ENCODE peak calls at places on chromosome 16, in eight cellular contexts. One of them, this sample, is unnamed.

GRCh38 chr16:75329933-75330332 is 78.5 kb upstream of the BCAR1 start:
- DNase-seq in esophagus squamous epithelium: no peak
- DNase-seq in colonic mucosa: no peak
- DNase-seq in GM23338: no peak
- DNase-seq in right lobe of liver: no peak
- DNase-seq in kidney epithelial cell: no peak
- DNase-seq in Peyer's patch: no peak
- DNase-seq in tibial artery: no peak
- DNase-seq in this sample: no peak

GRCh38 chr16:35798885-35799426 is 2339.5 kb downstream of the TP53TG3F start:
- DNase-seq in Peyer's patch: no peak
- DNase-seq in tibial artery: no peak
- DNase-seq in GM23338: no peak
- DNase-seq in colonic mucosa: no peak
- DNase-seq in right lobe of liver: no peak
- DNase-seq in kidney epithelial cell: no peak
- DNase-seq in esophagus squamous epithelium: no peak
- DNase-seq in this sample: no peak

GRCh38 chr16:10979717-10980601 is 35.6 kb downstream of the CLEC16A start:
- DNase-seq in right lobe of liver: peak
- DNase-seq in Peyer's patch: no peak
- DNase-seq in GM23338: peak
- DNase-seq in esophagus squamous epithelium: no peak
- DNase-seq in kidney epithelial cell: no peak
- DNase-seq in tibial artery: peak
- DNase-seq in colonic mucosa: peak
- DNase-seq in this sample: no peak

GRCh38 chr16:1810536-1810935 is 16.1 kb downstream of the HAGH start:
- DNase-seq in tibial artery: no peak
- DNase-seq in right lobe of liver: no peak
- DNase-seq in colonic mucosa: no peak
- DNase-seq in GM23338: no peak
- DNase-seq in kidney epithelial cell: no peak
- DNase-seq in esophagus squamous epithelium: no peak
- DNase-seq in Peyer's patch: no peak
- DNase-seq in this sample: no peak

GRCh38 chr16:53504665-53505064 is 1.7 kb upstream of the AKTIP start:
- DNase-seq in colonic mucosa: no peak
- DNase-seq in Peyer's patch: no peak
- DNase-seq in kidney epithelial cell: no peak
- DNase-seq in tibial artery: no peak
- DNase-seq in GM23338: no peak
- DNase-seq in right lobe of liver: no peak
- DNase-seq in esophagus squamous epithelium: no peak
- DNase-seq in this sample: peak

GRCh38 chr16:77660311-77660710 is 62.0 kb upstream of the NUDT7 start:
- DNase-seq in kidney epithelial cell: peak
- DNase-seq in right lobe of liver: no peak
- DNase-seq in tibial artery: no peak
- DNase-seq in esophagus squamous epithelium: no peak
- DNase-seq in GM23338: peak
- DNase-seq in colonic mucosa: no peak
- DNase-seq in Peyer's patch: no peak
- DNase-seq in this sample: peak

GRCh38 chr16:59683709-59684108 is 949.6 kb upstream of the GOT2 start:
- DNase-seq in Peyer's patch: no peak
- DNase-seq in GM23338: no peak
- DNase-seq in tibial artery: no peak
- DNase-seq in right lobe of liver: no peak
- DNase-seq in esophagus squamous epithelium: no peak
- DNase-seq in kidney epithelial cell: no peak
- DNase-seq in colonic mucosa: no peak
- DNase-seq in this sample: no peak

GRCh38 chr16:17053536-17054160 is 417.1 kb downstream of the XYLT1 start:
- DNase-seq in esophagus squamous epithelium: no peak
- DNase-seq in right lobe of liver: no peak
- DNase-seq in colonic mucosa: no peak
- DNase-seq in tibial artery: no peak
- DNase-seq in kidney epithelial cell: no peak
- DNase-seq in GM23338: peak
- DNase-seq in Peyer's patch: no peak
- DNase-seq in this sample: no peak

GRCh38 chr16:11211977-11212818 is 43.8 kb downstream of the SOCS1 start:
- DNase-seq in kidney epithelial cell: no peak
- DNase-seq in colonic mucosa: no peak
- DNase-seq in esophagus squamous epithelium: no peak
- DNase-seq in GM23338: no peak
- DNase-seq in Peyer's patch: no peak
- DNase-seq in tibial artery: no peak
- DNase-seq in right lobe of liver: no peak
- DNase-seq in this sample: no peak

DNA sequence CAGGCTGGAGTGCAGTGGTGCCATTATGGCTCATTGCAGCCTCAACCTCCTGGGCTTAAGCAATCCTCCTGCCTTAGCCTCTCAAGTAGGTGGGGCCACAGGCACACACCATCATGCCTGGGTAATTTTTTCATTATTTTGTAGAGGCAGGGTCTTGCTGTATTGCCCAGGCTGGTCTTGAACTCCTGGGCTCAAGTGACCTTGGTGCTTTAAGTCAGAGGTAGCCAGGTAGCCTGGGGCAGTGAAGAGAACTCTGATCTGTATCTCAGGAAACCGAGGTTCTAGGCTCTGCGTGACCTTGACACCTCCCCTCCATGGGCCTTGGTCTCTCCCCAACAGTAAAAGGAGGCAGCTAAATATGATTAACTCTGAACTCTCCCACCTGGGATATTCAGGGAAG is 3.4 kb downstream of the CTF1 start:
- DNase-seq in esophagus squamous epithelium: no peak
- DNase-seq in kidney epithelial cell: no peak
- DNase-seq in GM23338: no peak
- DNase-seq in colonic mucosa: no peak
- DNase-seq in tibial artery: no peak
- DNase-seq in Peyer's patch: no peak
- DNase-seq in right lobe of liver: no peak
- DNase-seq in this sample: no peak
- TF ChIP-seq CTCF in esophagus squamous epithelium: no peak
- TF ChIP-seq CTCF in kidney epithelial cell: no peak
- TF ChIP-seq CTCF in GM23338: no peak
- TF ChIP-seq CTCF in colonic mucosa: no peak
- TF ChIP-seq CTCF in tibial artery: no peak
- TF ChIP-seq CTCF in Peyer's patch: no peak
- TF ChIP-seq CTCF in right lobe of liver: no peak
- TF ChIP-seq CTCF in this sample: no peak

DNA sequence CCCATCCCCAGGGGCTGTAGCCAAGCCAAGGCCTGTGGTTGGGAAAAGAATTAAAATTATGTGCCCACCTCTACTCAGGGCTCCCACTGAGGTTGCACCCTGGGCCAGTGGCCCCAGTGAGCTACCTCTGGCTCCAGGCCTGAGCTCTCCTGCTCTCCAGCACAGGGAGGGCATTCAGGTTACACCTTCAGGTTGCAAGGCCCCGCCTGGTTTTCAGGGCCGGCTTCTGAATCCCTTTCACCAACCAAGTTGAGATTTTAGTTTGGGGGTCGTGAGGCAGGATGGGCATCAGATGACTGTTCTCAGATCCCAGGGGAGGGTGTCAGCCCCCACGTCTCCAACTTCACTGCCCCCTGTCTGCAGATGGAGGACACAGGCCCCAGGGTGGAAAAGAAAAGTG is 8.0 kb upstream of the KATNB1 start:
- DNase-seq in kidney epithelial cell: no peak
- DNase-seq in esophagus squamous epithelium: no peak
- DNase-seq in right lobe of liver: no peak
- DNase-seq in colonic mucosa: no peak
- DNase-seq in GM23338: no peak
- DNase-seq in tibial artery: no peak
- DNase-seq in Peyer's patch: no peak
- DNase-seq in this sample: no peak
- TF ChIP-seq CTCF in kidney epithelial cell: no peak
- TF ChIP-seq CTCF in esophagus squamous epithelium: no peak
- TF ChIP-seq CTCF in right lobe of liver: no peak
- TF ChIP-seq CTCF in colonic mucosa: no peak
- TF ChIP-seq CTCF in GM23338: peak
- TF ChIP-seq CTCF in tibial artery: no peak
- TF ChIP-seq CTCF in Peyer's patch: no peak
- TF ChIP-seq CTCF in this sample: peak

DNA sequence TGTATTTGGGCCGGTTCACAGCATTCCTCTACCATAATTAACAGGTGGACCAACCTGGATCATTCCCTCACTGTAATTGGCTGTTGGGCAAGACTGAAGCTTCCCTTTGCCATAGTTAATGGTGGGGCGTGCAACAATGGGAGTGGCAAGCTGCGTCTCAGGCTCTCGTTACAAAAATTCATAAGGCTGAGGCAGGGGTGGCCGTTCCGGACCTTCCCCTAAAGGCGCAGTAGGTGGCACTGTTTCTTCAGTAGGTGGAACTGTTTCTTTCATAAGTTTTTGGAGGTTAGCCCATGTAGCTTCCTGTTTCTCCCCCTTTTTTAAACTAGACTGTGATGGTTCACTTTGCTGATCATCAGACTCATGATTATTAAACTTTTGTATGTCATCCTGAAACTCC is 17.0 kb upstream of the TMC5 start:
- DNase-seq in colonic mucosa: no peak
- DNase-seq in Peyer's patch: no peak
- DNase-seq in kidney epithelial cell: no peak
- DNase-seq in esophagus squamous epithelium: no peak
- DNase-seq in right lobe of liver: no peak
- DNase-seq in GM23338: peak
- DNase-seq in tibial artery: no peak
- DNase-seq in this sample: no peak
- TF ChIP-seq CTCF in colonic mucosa: no peak
- TF ChIP-seq CTCF in Peyer's patch: no peak
- TF ChIP-seq CTCF in kidney epithelial cell: no peak
- TF ChIP-seq CTCF in esophagus squamous epithelium: peak
- TF ChIP-seq CTCF in right lobe of liver: no peak
- TF ChIP-seq CTCF in GM23338: peak
- TF ChIP-seq CTCF in tibial artery: no peak
- TF ChIP-seq CTCF in this sample: no peak

GRCh38 chr16:24700549-24701392 is 28.7 kb upstream of the TNRC6A start:
- DNase-seq in GM23338: peak
- DNase-seq in Peyer's patch: peak
- DNase-seq in kidney epithelial cell: peak
- DNase-seq in colonic mucosa: peak
- DNase-seq in right lobe of liver: peak
- DNase-seq in esophagus squamous epithelium: peak
- DNase-seq in tibial artery: peak
- DNase-seq in this sample: peak
- TF ChIP-seq CTCF in GM23338: peak
- TF ChIP-seq CTCF in Peyer's patch: no peak
- TF ChIP-seq CTCF in kidney epithelial cell: peak
- TF ChIP-seq CTCF in colonic mucosa: no peak
- TF ChIP-seq CTCF in right lobe of liver: peak
- TF ChIP-seq CTCF in esophagus squamous epithelium: peak
- TF ChIP-seq CTCF in tibial artery: peak
- TF ChIP-seq CTCF in this sample: peak

DNA sequence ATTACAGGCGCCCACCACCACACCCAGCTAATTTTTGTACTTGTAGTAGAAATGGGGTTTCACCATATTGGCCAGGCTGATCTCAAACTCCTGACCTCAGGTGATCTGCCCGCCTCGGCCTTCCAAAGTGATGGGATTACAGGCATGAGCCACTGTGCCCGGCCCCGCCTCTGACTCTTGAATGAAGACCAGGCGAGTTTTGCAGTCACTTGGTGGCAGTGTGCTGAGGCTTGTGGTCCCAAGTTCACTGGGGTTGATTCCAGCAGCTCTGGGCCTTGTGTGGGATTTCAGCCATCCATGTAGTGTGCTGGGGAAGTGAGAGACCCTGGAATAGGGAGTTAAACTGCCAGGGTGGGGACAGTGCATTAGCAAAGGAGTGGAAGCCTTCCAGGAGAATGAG is 14.3 kb downstream of the PSKH1 start:
- DNase-seq in Peyer's patch: no peak
- DNase-seq in GM23338: no peak
- DNase-seq in right lobe of liver: peak
- DNase-seq in kidney epithelial cell: no peak
- DNase-seq in tibial artery: no peak
- DNase-seq in colonic mucosa: no peak
- DNase-seq in esophagus squamous epithelium: no peak
- DNase-seq in this sample: no peak
- TF ChIP-seq CTCF in Peyer's patch: no peak
- TF ChIP-seq CTCF in GM23338: no peak
- TF ChIP-seq CTCF in right lobe of liver: no peak
- TF ChIP-seq CTCF in kidney epithelial cell: no peak
- TF ChIP-seq CTCF in tibial artery: no peak
- TF ChIP-seq CTCF in colonic mucosa: no peak
- TF ChIP-seq CTCF in esophagus squamous epithelium: no peak
- TF ChIP-seq CTCF in this sample: no peak

GRCh38 chr16:19542138-19542821 is 13.2 kb upstream of the VPS35L start:
- DNase-seq in GM23338: no peak
- DNase-seq in esophagus squamous epithelium: no peak
- DNase-seq in kidney epithelial cell: no peak
- DNase-seq in Peyer's patch: no peak
- DNase-seq in tibial artery: no peak
- DNase-seq in right lobe of liver: no peak
- DNase-seq in colonic mucosa: peak
- DNase-seq in this sample: no peak

GRCh38 chr16:19549688-19550087 is 5.8 kb upstream of the VPS35L start:
- DNase-seq in GM23338: no peak
- DNase-seq in kidney epithelial cell: no peak
- DNase-seq in Peyer's patch: no peak
- DNase-seq in tibial artery: no peak
- DNase-seq in colonic mucosa: no peak
- DNase-seq in esophagus squamous epithelium: no peak
- DNase-seq in right lobe of liver: no peak
- DNase-seq in this sample: no peak

GRCh38 chr16:19548144-19548543 is 7.4 kb upstream of the VPS35L start:
- DNase-seq in tibial artery: no peak
- DNase-seq in right lobe of liver: no peak
- DNase-seq in kidney epithelial cell: no peak
- DNase-seq in Peyer's patch: no peak
- DNase-seq in colonic mucosa: no peak
- DNase-seq in GM23338: no peak
- DNase-seq in esophagus squamous epithelium: no peak
- DNase-seq in this sample: no peak
- TF ChIP-seq CTCF in tibial artery: no peak
- TF ChIP-seq CTCF in right lobe of liver: no peak
- TF ChIP-seq CTCF in kidney epithelial cell: no peak
- TF ChIP-seq CTCF in Peyer's patch: no peak
- TF ChIP-seq CTCF in colonic mucosa: no peak
- TF ChIP-seq CTCF in GM23338: no peak
- TF ChIP-seq CTCF in esophagus squamous epithelium: no peak
- TF ChIP-seq CTCF in this sample: no peak

GRCh38 chr16:3525951-3526350 is 25.1 kb downstream of the CLUAP1 start:
- DNase-seq in GM23338: no peak
- DNase-seq in colonic mucosa: no peak
- DNase-seq in Peyer's patch: peak
- DNase-seq in kidney epithelial cell: no peak
- DNase-seq in right lobe of liver: no peak
- DNase-seq in tibial artery: no peak
- DNase-seq in esophagus squamous epithelium: no peak
- DNase-seq in this sample: no peak
- TF ChIP-seq CTCF in GM23338: no peak
- TF ChIP-seq CTCF in colonic mucosa: no peak
- TF ChIP-seq CTCF in Peyer's patch: no peak
- TF ChIP-seq CTCF in kidney epithelial cell: no peak
- TF ChIP-seq CTCF in right lobe of liver: no peak
- TF ChIP-seq CTCF in tibial artery: no peak
- TF ChIP-seq CTCF in esophagus squamous epithelium: no peak
- TF ChIP-seq CTCF in this sample: no peak

GRCh38 chr16:61677776-61678175 is 358.5 kb downstream of the CDH8 start:
- DNase-seq in colonic mucosa: no peak
- DNase-seq in Peyer's patch: no peak
- DNase-seq in tibial artery: no peak
- DNase-seq in kidney epithelial cell: no peak
- DNase-seq in esophagus squamous epithelium: no peak
- DNase-seq in right lobe of liver: no peak
- DNase-seq in GM23338: peak
- DNase-seq in this sample: no peak
- TF ChIP-seq CTCF in colonic mucosa: no peak
- TF ChIP-seq CTCF in Peyer's patch: no peak
- TF ChIP-seq CTCF in tibial artery: no peak
- TF ChIP-seq CTCF in kidney epithelial cell: no peak
- TF ChIP-seq CTCF in esophagus squamous epithelium: no peak
- TF ChIP-seq CTCF in right lobe of liver: no peak
- TF ChIP-seq CTCF in GM23338: no peak
- TF ChIP-seq CTCF in this sample: no peak

GRCh38 chr16:79898703-79899102 is 298.2 kb upstream of the MAF start:
- DNase-seq in esophagus squamous epithelium: no peak
- DNase-seq in tibial artery: no peak
- DNase-seq in kidney epithelial cell: no peak
- DNase-seq in Peyer's patch: no peak
- DNase-seq in GM23338: no peak
- DNase-seq in colonic mucosa: no peak
- DNase-seq in right lobe of liver: no peak
- DNase-seq in this sample: no peak
- TF ChIP-seq CTCF in esophagus squamous epithelium: no peak
- TF ChIP-seq CTCF in tibial artery: no peak
- TF ChIP-seq CTCF in kidney epithelial cell: no peak
- TF ChIP-seq CTCF in Peyer's patch: no peak
- TF ChIP-seq CTCF in GM23338: no peak
- TF ChIP-seq CTCF in colonic mucosa: no peak
- TF ChIP-seq CTCF in right lobe of liver: no peak
- TF ChIP-seq CTCF in this sample: no peak